ENCODE peak calls at places on chromosomes 13 and 19, in nine cellular contexts. U is aorta, N is lower lobe of right lung, W is fibroblast of lung, E is IMR-90, A is right lobe of liver, K is osteoblast, H is mammary epithelial cell, L is body of pancreas. R is an unnamed sample.

GRCh38 chr19:31351212-31352193 is 2.3 kb upstream of the TSHZ3 start:
- DNase-seq in U (no peak), N (no peak), W (peak), E (peak), A (no peak), K (peak), H (peak), L (no peak), R (peak)

GRCh38 chr13:35961002-35961401 is 170.2 kb downstream of the DCLK1 start:
- DNase-seq in U (no peak), N (no peak), W (peak), E (no peak), A (no peak), K (no peak), H (no peak), L (no peak), R (no peak)

GRCh38 chr19:40803857-40804782 is 5.1 kb downstream of the EGLN2 start:
- DNase-seq in U (no peak), N (peak), W (no peak), E (no peak), A (no peak), K (peak), H (no peak), L (peak), R (peak)

GRCh38 chr19:46542428-46543230 is 47.0 kb upstream of the PNMA8B start:
- DNase-seq in U (peak), N (peak), W (peak), E (peak), A (peak), K (peak), H (peak), L (peak), R (peak)

GRCh38 chr13:81957121-81957520 is 1616.2 kb upstream of the SPRY2 start:
- DNase-seq in U (no peak), N (no peak), W (no peak), E (no peak), A (no peak), K (no peak), H (no peak), L (no peak), R (no peak)

GRCh38 chr13:90757127-90757680 is 590.3 kb upstream of the MIR17HG start:
- DNase-seq in U (no peak), N (no peak), W (no peak), E (no peak), A (no peak), K (no peak), H (peak), L (no peak), R (no peak)

GRCh38 chr19:3073159-3073563 is 10.9 kb upstream of the TLE5 start:
- DNase-seq in U (no peak), N (no peak), W (peak), E (peak), A (no peak), K (peak), H (peak), L (no peak), R (no peak)

GRCh38 chr13:19959141-19959830 is 759 bp downstream of the ZMYM2 start:
- DNase-seq in U (peak), N (peak), W (peak), E (peak), A (peak), K (peak), H (peak), L (peak), R (peak)

GRCh38 chr13:108927615-108928014 is 298.2 kb downstream of the MYO16 start:
- DNase-seq in U (no peak), N (no peak), W (no peak), E (no peak), A (no peak), K (no peak), H (no peak), L (no peak), R (no peak)

GRCh38 chr19:50024719-50025021 is 502 bp downstream of the VRK3 start:
- DNase-seq in U (no peak), N (no peak), W (no peak), E (no peak), A (no peak), K (no peak), H (no peak), L (no peak), R (no peak)

GRCh38 chr19:3125900-3126524 is 9.8 kb upstream of the GNA15 start:
- DNase-seq in U (no peak), N (peak), W (peak), E (no peak), A (peak), K (peak), H (peak), L (peak), R (no peak)

GRCh38 chr13:25977216-25977615 is 74.6 kb downstream of the SHISA2 start:
- DNase-seq in U (no peak), N (no peak), W (peak), E (no peak), A (no peak), K (no peak), H (peak), L (peak), R (no peak)

GRCh38 chr19:17001603-17002183 is 24.9 kb downstream of the CPAMD8 start:
- DNase-seq in U (peak), N (no peak), W (no peak), E (no peak), A (no peak), K (no peak), H (no peak), L (no peak), R (no peak)

GRCh38 chr19:58054792-58055482 is 4.1 kb upstream of the ZNF135 start:
- DNase-seq in U (peak), N (no peak), W (peak), E (peak), A (no peak), K (peak), H (no peak), L (peak), R (no peak)

GRCh38 chr13:42821437-42821836 is 40.1 kb downstream of the FAM216B start:
- DNase-seq in U (no peak), N (no peak), W (peak), E (peak), A (no peak), K (peak), H (no peak), L (no peak), R (no peak)

GRCh38 chr13:48626077-48626449 is 27.7 kb upstream of the CYSLTR2 start:
- DNase-seq in U (no peak), N (no peak), W (peak), E (peak), A (no peak), K (no peak), H (no peak), L (peak), R (no peak)

GRCh38 chr13:24208314-24208713 is 47.8 kb downstream of the SPATA13 start:
- DNase-seq in U (no peak), N (no peak), W (peak), E (peak), A (no peak), K (peak), H (peak), L (peak), R (no peak)

GRCh38 chr13:59776924-59777690 is 386.6 kb downstream of the DIAPH3 start:
- DNase-seq in U (no peak), N (no peak), W (peak), E (peak), A (no peak), K (peak), H (peak), L (no peak), R (no peak)

GRCh38 chr19:19026299-19026971 is 6.9 kb downstream of the SUGP2 start:
- DNase-seq in U (no peak), N (no peak), W (no peak), E (no peak), A (peak), K (no peak), H (no peak), L (peak), R (peak)

GRCh38 chr13:41622545-41623429 is 165.4 kb downstream of the RGCC start:
- DNase-seq in U (no peak), N (no peak), W (peak), E (peak), A (no peak), K (peak), H (no peak), L (no peak), R (no peak)

GRCh38 chr19:55907286-55907685 is 24.9 kb downstream of the NLRP13 start:
- DNase-seq in U (no peak), N (no peak), W (no peak), E (no peak), A (no peak), K (no peak), H (no peak), L (no peak), R (no peak)

GRCh38 chr19:47758433-47758784 is 13.1 kb downstream of the NOP53 start:
- DNase-seq in U (no peak), N (no peak), W (no peak), E (no peak), A (no peak), K (peak), H (no peak), L (no peak), R (no peak)

GRCh38 chr19:49677232-49677881 is at the start of gene PRMT1:
- DNase-seq in U (no peak), N (no peak), W (peak), E (no peak), A (peak), K (peak), H (no peak), L (no peak), R (no peak)

GRCh38 chr13:46051958-46052313 is 610 bp downstream of the ZC3H13 start:
- DNase-seq in U (no peak), N (no peak), W (no peak), E (peak), A (no peak), K (no peak), H (no peak), L (no peak), R (no peak)

GRCh38 chr13:76816394-76816793 is 69.8 kb downstream of the KCTD12 start:
- DNase-seq in U (no peak), N (no peak), W (no peak), E (no peak), A (no peak), K (no peak), H (no peak), L (no peak), R (no peak)

GRCh38 chr19:34236035-34236793 is 18.1 kb upstream of the GARRE1 start:
- DNase-seq in U (no peak), N (no peak), W (peak), E (peak), A (peak), K (no peak), H (no peak), L (no peak), R (peak)

GRCh38 chr19:17933414-17934129 is 757 bp downstream of the CCDC124 start:
- DNase-seq in U (no peak), N (no peak), W (peak), E (peak), A (no peak), K (peak), H (peak), L (no peak), R (no peak)

GRCh38 chr13:71169125-71169524 is 697.9 kb downstream of the DACH1 start:
- DNase-seq in U (no peak), N (no peak), W (no peak), E (no peak), A (no peak), K (no peak), H (no peak), L (no peak), R (no peak)

GRCh38 chr13:93805736-93806135 is 579.1 kb downstream of the GPC6 start:
- DNase-seq in U (no peak), N (no peak), W (no peak), E (no peak), A (no peak), K (no peak), H (no peak), L (no peak), R (no peak)

GRCh38 chr13:100349594-100349993 is 239.0 kb downstream of the GGACT start:
- DNase-seq in U (no peak), N (no peak), W (no peak), E (no peak), A (no peak), K (no peak), H (no peak), L (no peak), R (no peak)

GRCh38 chr19:9323557-9323918 is 441 bp upstream of the ZNF559 start:
- DNase-seq in U (peak), N (peak), W (peak), E (peak), A (peak), K (peak), H (peak), L (peak), R (peak)

GRCh38 chr13:110010433-110011135 is 224.2 kb upstream of the IRS2 start:
- DNase-seq in U (no peak), N (no peak), W (peak), E (peak), A (no peak), K (no peak), H (no peak), L (no peak), R (no peak)

GRCh38 chr19:3632098-3632497 is 5.5 kb upstream of the CACTIN start:
- DNase-seq in U (no peak), N (no peak), W (no peak), E (no peak), A (no peak), K (no peak), H (no peak), L (no peak), R (no peak)

GRCh38 chr19:47700934-47701716 is 12.1 kb upstream of the EHD2 start:
- DNase-seq in U (no peak), N (no peak), W (no peak), E (no peak), A (no peak), K (peak), H (no peak), L (no peak), R (no peak)

GRCh38 chr19:2983351-2984195 is 6.2 kb downstream of the TLE6 start:
- DNase-seq in U (peak), N (no peak), W (peak), E (peak), A (no peak), K (peak), H (peak), L (peak), R (peak)

GRCh38 chr19:35995655-35995993 is 636 bp downstream of the SDHAF1 start:
- DNase-seq in U (peak), N (peak), W (peak), E (peak), A (peak), K (peak), H (peak), L (peak), R (no peak)

GRCh38 chr19:35013047-35013819 is 13.1 kb downstream of the GRAMD1A start:
- DNase-seq in U (peak), N (peak), W (peak), E (peak), A (peak), K (peak), H (peak), L (peak), R (peak)

GRCh38 chr19:3986260-3987041 is 1.2 kb upstream of the EEF2 start:
- DNase-seq in U (peak), N (no peak), W (peak), E (peak), A (peak), K (peak), H (peak), L (peak), R (no peak)

GRCh38 chr19:33304760-33305647 is 2.7 kb upstream of the CEBPA start:
- DNase-seq in U (no peak), N (peak), W (no peak), E (no peak), A (peak), K (peak), H (no peak), L (peak), R (no peak)

DNA sequence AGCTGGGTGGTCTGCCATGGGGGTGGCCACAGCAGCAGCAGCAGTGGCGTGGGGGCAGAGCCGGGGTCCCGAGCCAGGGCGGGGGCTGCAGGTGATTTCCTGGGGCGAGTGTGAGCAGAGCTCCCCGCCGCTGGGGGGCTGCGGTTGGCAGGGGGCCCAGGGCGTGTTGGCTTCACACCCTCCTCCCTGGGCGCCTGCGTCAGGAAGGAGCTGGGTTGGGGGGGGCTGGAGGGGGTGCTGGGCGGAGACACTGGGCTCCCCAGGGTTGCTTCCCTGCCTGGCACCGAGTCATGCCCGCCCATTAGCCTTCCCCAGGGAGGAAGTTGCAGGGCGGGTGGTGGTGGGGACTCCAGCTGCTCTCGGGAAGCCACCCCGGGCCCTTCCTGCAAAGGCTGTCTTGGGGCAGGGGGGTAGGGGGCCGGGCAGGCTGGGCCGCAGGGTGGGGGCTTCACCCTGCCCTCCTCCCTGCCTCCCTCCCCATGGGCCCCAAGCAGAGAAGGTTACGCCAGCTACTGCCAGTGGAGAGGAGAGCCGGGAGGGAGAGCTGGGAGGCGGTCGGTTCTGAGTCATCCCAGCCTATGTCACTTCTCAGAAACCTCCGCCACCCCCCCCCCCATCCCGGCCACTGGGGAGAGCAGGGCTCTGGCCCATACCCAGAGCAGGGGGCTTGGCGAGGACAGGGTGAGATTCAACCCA is 4.6 kb downstream of the MIDN start:
- DNase-seq in U (peak), N (peak), W (peak), E (peak), A (peak), K (peak), H (peak), L (peak), R (peak)
- H3K4me3 ChIP-seq in U (no peak), N (peak), W (peak), E (peak), A (peak), K (peak), H (peak), L (no peak), R (peak)

GRCh38 chr19:45507864-45508680 is 793 bp downstream of the VASP start:
- DNase-seq in U (no peak), N (no peak), W (peak), E (no peak), A (no peak), K (peak), H (no peak), L (peak), R (peak)

GRCh38 chr19:45509692-45510015 is 2.4 kb downstream of the VASP start:
- DNase-seq in U (no peak), N (no peak), W (no peak), E (no peak), A (no peak), K (no peak), H (no peak), L (no peak), R (no peak)

GRCh38 chr19:45508931-45509691 is 1.8 kb downstream of the VASP start:
- DNase-seq in U (peak), N (peak), W (peak), E (peak), A (peak), K (peak), H (no peak), L (peak), R (peak)

GRCh38 chr19:45506991-45507863 is at the start of gene VASP:
- DNase-seq in U (peak), N (peak), W (peak), E (peak), A (peak), K (peak), H (peak), L (peak), R (peak)

GRCh38 chr19:45508681-45508930 is 1.3 kb downstream of the VASP start:
- DNase-seq in U (no peak), N (no peak), W (no peak), E (no peak), A (no peak), K (peak), H (no peak), L (no peak), R (no peak)
- H3K27ac ChIP-seq in U (peak), N (peak), W (peak), E (peak), A (peak), K (peak), H (peak), L (peak), R (peak)

GRCh38 chr19:4986471-4986888 is 17.6 kb downstream of the KDM4B start:
- DNase-seq in U (no peak), N (no peak), W (no peak), E (no peak), A (no peak), K (peak), H (no peak), L (no peak), R (no peak)

GRCh38 chr19:4988770-4989251 is 19.9 kb downstream of the KDM4B start:
- DNase-seq in U (peak), N (no peak), W (peak), E (peak), A (no peak), K (peak), H (no peak), L (no peak), R (no peak)

GRCh38 chr19:4987692-4988370 is 18.9 kb downstream of the KDM4B start:
- DNase-seq in U (no peak), N (no peak), W (peak), E (peak), A (no peak), K (peak), H (no peak), L (no peak), R (no peak)

GRCh38 chr19:4986056-4986455 is 17.1 kb downstream of the KDM4B start:
- DNase-seq in U (no peak), N (no peak), W (no peak), E (no peak), A (no peak), K (peak), H (no peak), L (no peak), R (no peak)

DNA sequence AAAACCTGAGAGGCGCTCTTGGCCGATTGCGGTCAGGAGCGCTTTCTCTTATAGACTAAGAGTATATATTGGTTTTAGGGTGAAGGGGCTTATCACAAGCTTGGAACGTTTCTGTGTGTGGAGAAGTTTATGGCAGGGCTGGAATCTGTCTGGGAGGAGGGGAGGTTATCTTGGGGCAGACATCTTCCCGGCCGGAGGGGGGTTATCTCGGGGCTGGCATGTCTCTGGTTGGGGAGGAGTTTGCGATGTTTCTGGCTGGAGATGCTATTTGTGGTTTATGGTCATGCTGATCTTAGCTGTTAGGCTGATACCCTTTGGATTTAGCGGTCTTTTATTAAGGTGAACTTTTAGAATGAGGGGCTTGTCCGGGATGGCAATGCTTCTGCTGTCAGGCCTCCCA is 18.4 kb downstream of the KDM4B start:
- DNase-seq in U (no peak), N (no peak), W (peak), E (no peak), A (no peak), K (no peak), H (no peak), L (no peak), R (no peak)
- H3K4me3 ChIP-seq in U (no peak), N (no peak), W (no peak), E (no peak), A (no peak), K (no peak), H (no peak), L (no peak), R (no peak)

GRCh38 chr13:33184131-33184485 is 101.4 kb downstream of the STARD13 start:
- DNase-seq in U (no peak), N (no peak), W (no peak), E (no peak), A (no peak), K (no peak), H (no peak), L (no peak), R (no peak)
- H3K27ac ChIP-seq in U (no peak), N (no peak), W (peak), E (no peak), A (no peak), K (peak), H (no peak), L (peak), R (no peak)

GRCh38 chr13:30936920-30937319 is 4.5 kb downstream of the TEX26 start:
- DNase-seq in U (no peak), N (no peak), W (no peak), E (no peak), A (no peak), K (no peak), H (no peak), L (no peak), R (no peak)
- H3K4me3 ChIP-seq in U (no peak), N (no peak), W (no peak), E (no peak), A (no peak), K (no peak), H (no peak), L (no peak), R (no peak)

GRCh38 chr19:7385062-7385461 is 36.3 kb downstream of the ARHGEF18 start:
- DNase-seq in U (no peak), N (peak), W (no peak), E (no peak), A (no peak), K (no peak), H (no peak), L (no peak), R (no peak)

GRCh38 chr19:7383284-7383683 is 34.5 kb downstream of the ARHGEF18 start:
- DNase-seq in U (no peak), N (no peak), W (no peak), E (no peak), A (no peak), K (no peak), H (no peak), L (no peak), R (no peak)

GRCh38 chr19:7382694-7383093 is 34.0 kb downstream of the ARHGEF18 start:
- DNase-seq in U (peak), N (no peak), W (no peak), E (no peak), A (no peak), K (no peak), H (no peak), L (no peak), R (no peak)

GRCh38 chr19:7377196-7377595 is 28.5 kb downstream of the ARHGEF18 start:
- DNase-seq in U (peak), N (no peak), W (no peak), E (no peak), A (no peak), K (no peak), H (no peak), L (no peak), R (no peak)

GRCh38 chr19:7381073-7381390 is 32.3 kb downstream of the ARHGEF18 start:
- DNase-seq in U (no peak), N (no peak), W (no peak), E (no peak), A (no peak), K (no peak), H (no peak), L (no peak), R (no peak)
- H3K27ac ChIP-seq in U (no peak), N (no peak), W (no peak), E (no peak), A (no peak), K (no peak), H (no peak), L (no peak), R (no peak)